ENCODE peak calls at places on chromosomes 5 and 9, in six cellular contexts. G is HepG2, I is transverse colon, T is Panc1, P is spleen, C is prostate gland. M is an unnamed sample.

GRCh38 chr9:87035868-87036267 is 88.6 kb upstream of the GAS1 start:
- DNase-seq in G (no peak), I (no peak), T (no peak), P (no peak), C (no peak), M (no peak)

GRCh38 chr9:97703437-97704326 is 6.5 kb upstream of the XPA start:
- DNase-seq in G (peak; percentile 74), I (no peak), T (peak; percentile 63), P (no peak), C (peak; percentile 30), M (no peak)

GRCh38 chr5:164504141-164504772 is 998.8 kb downstream of the MAT2B start:
- DNase-seq in G (peak; percentile 34), I (peak; percentile 15), T (peak; percentile 36), P (no peak), C (peak; percentile 46), M (no peak)

GRCh38 chr5:72300590-72301339 is 19.3 kb downstream of the MRPS27 start:
- DNase-seq in G (no peak), I (no peak), T (no peak), P (no peak), C (no peak), M (no peak)

GRCh38 chr9:10678790-10679189 is 66.0 kb upstream of the PTPRD start:
- DNase-seq in G (no peak), I (no peak), T (no peak), P (no peak), C (no peak), M (no peak)

GRCh38 chr9:89919171-89919681 is 314.4 kb downstream of the GADD45G start:
- DNase-seq in G (peak; percentile 6), I (peak; percentile 60), T (peak; percentile 2), P (no peak), C (no peak), M (no peak)

GRCh38 chr5:59174248-59174844 is 591.5 kb downstream of the RAB3C start:
- DNase-seq in G (peak; percentile 63), I (no peak), T (no peak), P (no peak), C (peak; percentile 22), M (no peak)

GRCh38 chr9:114437401-114437893 is 49.7 kb upstream of the AKNA start:
- DNase-seq in G (peak; percentile 14), I (no peak), T (no peak), P (peak; percentile 2), C (no peak), M (no peak)

GRCh38 chr5:154038241-154038603 is 488 bp downstream of the FAM114A2 start:
- DNase-seq in G (peak; percentile 43), I (peak; percentile 49), T (no peak), P (peak; percentile 71), C (peak; percentile 16), M (no peak)

GRCh38 chr5:88269222-88269771 is 652 bp upstream of the TMEM161B start:
- DNase-seq in G (peak; percentile 6), I (peak; percentile 9), T (no peak), P (peak; percentile 80), C (peak; percentile 8), M (no peak)

GRCh38 chr5:160230686-160231527 is 1.6 kb downstream of the FABP6 start:
- DNase-seq in G (no peak), I (no peak), T (no peak), P (no peak), C (peak; percentile 13), M (no peak)

GRCh38 chr5:151483176-151483575 is 35.8 kb downstream of the SLC36A1 start:
- DNase-seq in G (no peak), I (no peak), T (no peak), P (no peak), C (no peak), M (no peak)

GRCh38 chr9:100428871-100429654 is 2.1 kb downstream of the MSANTD3 start:
- DNase-seq in G (peak; percentile 89), I (no peak), T (peak; percentile 91), P (no peak), C (no peak), M (no peak)

GRCh38 chr9:105278751-105279150 is 34.3 kb downstream of the SLC44A1 start:
- DNase-seq in G (no peak), I (no peak), T (no peak), P (no peak), C (peak; percentile 7), M (no peak)

GRCh38 chr5:148290271-148291195 is 21.7 kb upstream of the SPINK7 start:
- DNase-seq in G (peak; percentile 21), I (no peak), T (no peak), P (no peak), C (no peak), M (no peak)

GRCh38 chr5:133753856-133754255 is 141.5 kb upstream of the FSTL4 start:
- DNase-seq in G (no peak), I (no peak), T (no peak), P (no peak), C (peak; percentile 20), M (no peak)

GRCh38 chr9:75964431-75964830 is 74.0 kb downstream of the PCSK5 start:
- DNase-seq in G (peak; percentile 2), I (no peak), T (no peak), P (no peak), C (no peak), M (no peak)

GRCh38 chr5:38853753-38854470 is 8.1 kb downstream of the OSMR start:
- DNase-seq in G (no peak), I (no peak), T (no peak), P (no peak), C (no peak), M (no peak)

GRCh38 chr5:66378407-66378806 is 217.8 kb upstream of the MAST4 start:
- DNase-seq in G (no peak), I (no peak), T (no peak), P (no peak), C (no peak), M (no peak)

GRCh38 chr9:90801507-90802289 is at the start of gene SYK:
- DNase-seq in G (no peak), I (peak; percentile 87), T (no peak), P (peak; percentile 96), C (peak; percentile 27), M (peak; percentile 67)

GRCh38 chr5:116629168-116629567 is 54.5 kb upstream of the SEMA6A start:
- DNase-seq in G (no peak), I (no peak), T (no peak), P (no peak), C (no peak), M (no peak)

GRCh38 chr5:55816342-55816741 is 34.8 kb upstream of the IL31RA start:
- DNase-seq in G (no peak), I (no peak), T (no peak), P (no peak), C (no peak), M (no peak)

GRCh38 chr9:126615791-126616447 is 2.2 kb downstream of the LMX1B start:
- DNase-seq in G (no peak), I (no peak), T (no peak), P (no peak), C (no peak), M (no peak)

GRCh38 chr9:92310562-92310961 is 14.6 kb downstream of the NOL8 start:
- DNase-seq in G (no peak), I (no peak), T (no peak), P (no peak), C (no peak), M (no peak)

GRCh38 chr9:90165281-90165680 is 477.3 kb downstream of the DIRAS2 start:
- DNase-seq in G (no peak), I (peak; percentile 60), T (no peak), P (no peak), C (no peak), M (no peak)

GRCh38 chr5:178228609-178229008 is 4.0 kb downstream of the PHYKPL start:
- DNase-seq in G (no peak), I (no peak), T (no peak), P (peak; percentile 4), C (no peak), M (no peak)

GRCh38 chr5:142283304-142283703 is 41.5 kb downstream of the SPRY4 start:
- DNase-seq in G (no peak), I (no peak), T (no peak), P (no peak), C (peak; percentile 15), M (no peak)

DNA sequence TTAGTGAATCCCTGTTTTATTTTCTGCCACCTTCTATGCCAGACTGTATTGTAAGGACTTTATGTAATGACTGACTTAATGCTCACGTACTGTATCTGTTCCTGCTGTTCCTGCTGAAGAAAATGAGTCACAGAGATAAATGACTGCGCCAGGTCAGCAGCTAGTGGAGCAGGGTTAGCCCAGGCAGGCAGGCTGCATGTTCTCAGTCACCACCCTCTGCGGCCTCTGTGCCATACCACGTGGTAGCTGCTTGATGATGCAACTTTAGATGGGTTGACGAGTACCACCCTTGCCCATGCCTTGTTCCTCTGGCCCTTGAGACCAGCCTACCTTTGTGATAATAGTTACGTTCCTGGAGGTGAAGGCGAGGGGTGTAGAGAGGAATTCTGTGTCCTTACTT is 161.9 kb downstream of the TRIO start:
- DNase-seq in G (no peak), I (no peak), T (peak; percentile 93), P (no peak), C (no peak), M (no peak)
- TF ChIP-seq POLR2AphosphoS5 in G (no peak), I (no peak), T (no peak), P (no peak), C (no peak), M (no peak)

GRCh38 chr9:70340572-70340971 is 73.9 kb downstream of the KLF9 start:
- DNase-seq in G (peak; percentile 3), I (no peak), T (no peak), P (no peak), C (no peak), M (no peak)
- TF ChIP-seq CTCF in G (peak; percentile 14), I (peak; percentile 60), T (no peak), P (peak; percentile 53), C (peak; percentile 56), M (peak; percentile 48)

GRCh38 chr9:125524522-125524921 is 182.5 kb downstream of the MAPKAP1 start:
- DNase-seq in G (no peak), I (no peak), T (no peak), P (no peak), C (no peak), M (no peak)
- H3K27ac ChIP-seq in G (no peak overlapping the region), I (peak overlapping the region; percentile 23), T (no peak overlapping the region), P (no peak overlapping the region), C (no peak overlapping the region), M (peak overlapping the region; percentile 65)

DNA sequence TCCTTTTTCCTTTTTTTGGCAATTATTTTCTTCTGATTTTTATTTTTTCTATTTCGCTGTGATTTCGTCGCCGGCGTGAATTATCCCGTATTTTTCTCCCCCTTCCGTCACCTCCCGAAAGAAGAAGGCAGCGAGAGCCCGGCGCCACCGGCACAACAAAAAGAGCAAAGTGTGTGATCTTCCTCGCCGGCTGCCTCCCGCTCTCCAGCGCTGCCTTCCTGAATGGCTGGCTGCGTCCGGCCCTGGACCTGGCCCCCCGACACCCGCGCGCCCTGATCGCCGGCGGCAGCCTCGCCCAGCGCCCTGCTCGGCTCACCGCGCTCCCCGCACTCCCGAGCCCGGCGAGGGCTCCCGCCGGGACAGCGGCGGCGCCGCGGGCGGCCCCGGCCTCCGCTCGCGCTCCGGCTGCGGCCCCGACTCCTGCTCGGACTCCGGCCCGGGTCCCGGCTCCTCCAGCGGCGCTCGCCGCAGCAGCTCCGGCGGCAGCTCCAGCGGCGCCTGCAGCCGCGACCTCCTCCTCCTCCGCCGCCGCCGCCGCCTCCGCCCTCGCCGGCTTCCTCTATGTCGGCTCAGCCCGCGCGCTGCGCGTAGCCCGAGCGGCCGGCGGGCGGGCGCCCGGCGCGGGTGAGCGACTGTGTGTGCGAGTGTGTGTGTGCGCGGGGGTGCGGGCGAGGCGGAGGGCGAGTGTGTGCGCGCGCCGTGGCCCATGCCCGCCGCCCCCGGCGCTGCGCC is 943 bp downstream of the NR2F1 start:
- DNase-seq in G (peak; percentile 32), I (no peak), T (no peak), P (peak; percentile 88), C (no peak), M (peak; percentile 71)
- TF ChIP-seq POLR2AphosphoS5 in G (no peak), I (no peak), T (no peak), P (peak; percentile 25), C (no peak), M (no peak)

M was measured in sigmoid colon.